ENCODE peak calls at places on chromosomes 3 and 15, in five cellular contexts. W, X, E, Z and D are unnamed samples.

GRCh38 chr3:179266701-179267211 is 15.8 kb upstream of the KCNMB3 start:
- DNase-seq in W (no peak), X (no peak), E (peak; percentile 77), Z (no peak), D (no peak)

GRCh38 chr15:75067123-75067854 is 43.9 kb downstream of the PPCDC start:
- DNase-seq in W (peak; percentile 56), X (no peak), E (peak; percentile 39), Z (peak; percentile 53), D (peak; percentile 35)

GRCh38 chr3:20405731-20406130 is 219.7 kb upstream of the SGO1 start:
- DNase-seq in W (peak; percentile 2), X (no peak), E (no peak), Z (peak; percentile 78), D (peak; percentile 67)

GRCh38 chr15:69815793-69816192 is 281.9 kb downstream of the TLE3 start:
- DNase-seq in W (no peak), X (no peak), E (no peak), Z (no peak), D (no peak)

GRCh38 chr3:98777801-98778220 is 14.7 kb downstream of the ST3GAL6 start:
- DNase-seq in W (peak; percentile 39), X (no peak), E (peak; percentile 41), Z (peak; percentile 74), D (peak; percentile 74)

GRCh38 chr3:97901327-97902295 is 70.6 kb downstream of the RIOX2 start:
- DNase-seq in W (peak; percentile 43), X (no peak), E (peak; percentile 29), Z (peak; percentile 2), D (peak; percentile 9)

GRCh38 chr3:45664558-45664957 is 24.6 kb upstream of the SACM1L start:
- DNase-seq in W (no peak), X (no peak), E (no peak), Z (no peak), D (no peak)

GRCh38 chr15:37695719-37696118 is 238.7 kb upstream of the TMCO5A start:
- DNase-seq in W (peak; percentile 2), X (no peak), E (no peak), Z (peak; percentile 61), D (peak; percentile 66)

GRCh38 chr3:162263596-162263995 is 767.0 kb downstream of the OTOL1 start:
- DNase-seq in W (no peak), X (no peak), E (no peak), Z (no peak), D (no peak)

GRCh38 chr15:83844742-83845141 is 190.8 kb downstream of the ADAMTSL3 start:
- DNase-seq in W (peak; percentile 46), X (no peak), E (no peak), Z (peak; percentile 32), D (peak; percentile 41)

GRCh38 chr3:136949146-136949545 is 8.6 kb upstream of the IL20RB start:
- DNase-seq in W (no peak), X (no peak), E (peak; percentile 63), Z (no peak), D (no peak)

GRCh38 chr3:169034401-169034800 is 629.1 kb downstream of the MECOM start:
- DNase-seq in W (no peak), X (no peak), E (no peak), Z (peak; percentile 77), D (peak; percentile 71)

GRCh38 chr3:69389520-69390248 is 3.8 kb upstream of the FRMD4B start:
- DNase-seq in W (no peak), X (no peak), E (peak; percentile 17), Z (no peak), D (no peak)

GRCh38 chr15:101521563-101521962 is 32.1 kb upstream of the PCSK6 start:
- DNase-seq in W (peak; percentile 40), X (no peak), E (no peak), Z (no peak), D (no peak)

GRCh38 chr15:68431037-68431791 is 749 bp downstream of the ITGA11 start:
- DNase-seq in W (no peak), X (peak; percentile 78), E (no peak), Z (peak; percentile 71), D (no peak)

GRCh38 chr3:119645813-119646212 is 14.6 kb downstream of the POPDC2 start:
- DNase-seq in W (no peak), X (no peak), E (no peak), Z (no peak), D (no peak)

GRCh38 chr3:11452988-11453847 is 181.0 kb downstream of the ATG7 start:
- DNase-seq in W (peak; percentile 84), X (no peak), E (peak; percentile 85), Z (peak; percentile 80), D (peak; percentile 73)

GRCh38 chr15:69340243-69340991 is 41.7 kb downstream of the PAQR5 start:
- DNase-seq in W (no peak), X (no peak), E (peak; percentile 81), Z (no peak), D (no peak)

GRCh38 chr3:123584284-123584987 is 417 bp downstream of the HACD2 start:
- DNase-seq in W (peak; percentile 32), X (no peak), E (no peak), Z (peak; percentile 66), D (no peak)

GRCh38 chr3:46538803-46539442 is 27.2 kb downstream of the LRRC2 start:
- DNase-seq in W (peak; percentile 53), X (no peak), E (peak; percentile 11), Z (peak; percentile 94), D (peak; percentile 77)

GRCh38 chr3:141427764-141428163 is 59.1 kb upstream of the RASA2 start:
- DNase-seq in W (no peak), X (peak; percentile 34), E (no peak), Z (no peak), D (no peak)

GRCh38 chr15:33584797-33585196 is 274.0 kb downstream of the RYR3 start:
- DNase-seq in W (no peak), X (no peak), E (no peak), Z (peak; percentile 83), D (peak; percentile 86)

GRCh38 chr3:29605845-29606244 is 325.0 kb downstream of the RBMS3 start:
- DNase-seq in W (peak; percentile 82), X (no peak), E (no peak), Z (peak; percentile 75), D (peak; percentile 70)

GRCh38 chr15:68318931-68319909 is 41.7 kb downstream of the FEM1B start:
- DNase-seq in W (no peak), X (peak; percentile 21), E (no peak), Z (no peak), D (no peak)

GRCh38 chr15:101014276-101014675 is 95.1 kb downstream of the LRRK1 start:
- DNase-seq in W (no peak), X (no peak), E (no peak), Z (no peak), D (no peak)

GRCh38 chr3:138803006-138803653 is 31.6 kb downstream of the PIK3CB start:
- DNase-seq in W (no peak), X (no peak), E (no peak), Z (no peak), D (no peak)

GRCh38 chr15:74203914-74204431 is 1.4 kb upstream of the STRA6 start:
- DNase-seq in W (peak; percentile 77), X (peak; percentile 85), E (no peak), Z (peak; percentile 59), D (peak; percentile 57)

GRCh38 chr3:112303811-112304325 is 9.9 kb upstream of the SLC9C1 start:
- DNase-seq in W (peak; percentile 24), X (peak; percentile 75), E (peak; percentile 53), Z (peak; percentile 42), D (peak; percentile 54)

GRCh38 chr3:13044496-13045244 is 28.6 kb downstream of the IQSEC1 start:
- DNase-seq in W (no peak), X (no peak), E (no peak), Z (no peak), D (no peak)
- H3K27ac ChIP-seq in W (no peak overlapping the region), X (peak overlapping the region; percentile 99), E (no peak overlapping the region), Z (no peak overlapping the region), D (no peak overlapping the region)

GRCh38 chr3:197709135-197709534 is 27.6 kb downstream of the RUBCN start:
- DNase-seq in W (no peak), X (no peak), E (no peak), Z (no peak), D (no peak)

GRCh38 chr3:197718904-197719303 is 17.8 kb downstream of the RUBCN start:
- DNase-seq in W (peak; percentile 86), X (no peak), E (peak; percentile 39), Z (peak; percentile 91), D (peak; percentile 67)

GRCh38 chr3:197714251-197714650 is 22.5 kb downstream of the RUBCN start:
- DNase-seq in W (no peak), X (no peak), E (no peak), Z (no peak), D (no peak)

GRCh38 chr3:197711973-197712707 is 24.6 kb downstream of the RUBCN start:
- DNase-seq in W (peak; percentile 98), X (peak; percentile 88), E (peak; percentile 98), Z (peak; percentile 99), D (peak; percentile 96)

DNA sequence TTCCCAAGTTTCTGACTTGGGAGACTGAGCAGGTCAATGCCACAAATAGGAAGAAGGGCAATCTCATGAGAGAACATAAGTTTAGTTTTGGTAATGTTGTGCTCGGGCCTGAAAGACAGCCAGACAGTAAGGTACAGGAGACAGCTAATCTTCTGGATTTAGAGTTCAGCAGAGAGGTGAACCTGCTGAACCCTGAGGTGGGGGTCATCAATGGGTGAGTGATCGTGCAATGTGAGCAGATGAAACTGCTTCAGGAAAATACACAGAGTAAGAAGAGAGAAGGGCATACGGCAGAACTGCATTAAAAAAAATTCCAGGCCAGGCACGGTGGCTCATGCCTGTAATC is 23.3 kb downstream of the RUBCN start:
- DNase-seq in W (no peak), X (no peak), E (no peak), Z (no peak), D (no peak)
- H3K4me3 ChIP-seq in W (no peak overlapping the region), X (no peak overlapping the region), E (no peak overlapping the region), Z (no peak overlapping the region), D (no peak overlapping the region)

GRCh38 chr15:41928637-41929620 is 35.1 kb upstream of the SPTBN5 start:
- DNase-seq in W (peak; percentile 65), X (no peak), E (no peak), Z (no peak), D (no peak)
- H3K9ac ChIP-seq in W (peak overlapping the region; percentile 46), X (no peak overlapping the region), E (peak overlapping the region; percentile 46), Z (peak overlapping the region; percentile 41), D (no peak overlapping the region)

GRCh38 chr3:186138272-186138981 is 29.5 kb upstream of the ETV5 start:
- DNase-seq in W (no peak), X (peak; percentile 18), E (no peak), Z (no peak), D (no peak)
- H3K27ac ChIP-seq in W (no peak overlapping the region), X (no peak overlapping the region), E (no peak overlapping the region), Z (no peak overlapping the region), D (no peak overlapping the region)

GRCh38 chr3:144032531-144033234 is 61.1 kb downstream of the DIPK2A start:
- DNase-seq in W (no peak), X (no peak), E (no peak), Z (no peak), D (no peak)
- H3K4me3 ChIP-seq in W (no peak overlapping the region), X (no peak overlapping the region), E (no peak overlapping the region), Z (no peak overlapping the region), D (no peak overlapping the region)

DNA sequence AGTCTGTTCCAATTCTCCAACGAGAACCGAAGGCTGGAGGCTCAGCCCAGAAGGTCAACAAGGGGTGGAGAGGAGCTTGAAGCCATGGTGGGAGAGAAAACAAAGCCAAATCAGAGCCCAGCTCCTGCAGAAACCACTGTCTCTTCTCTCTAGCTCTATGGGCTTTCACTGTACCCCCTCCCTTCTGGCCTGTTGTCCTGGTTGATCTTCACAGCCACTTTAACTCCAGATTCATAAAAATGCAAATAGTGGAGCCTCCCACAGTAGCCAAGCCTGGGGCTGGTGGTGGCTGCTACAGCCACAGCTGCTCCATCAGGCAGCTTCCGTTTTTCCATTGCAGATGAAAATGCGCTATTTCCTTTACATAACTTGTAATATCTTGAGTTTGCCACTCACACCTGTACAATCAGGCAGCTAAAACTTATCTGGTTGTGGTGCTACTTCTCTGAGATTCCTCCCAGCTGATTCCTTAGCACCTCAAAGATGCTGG is 20.7 kb upstream of the CAV3 start:
- DNase-seq in W (no peak), X (no peak), E (no peak), Z (no peak), D (no peak)
- H3K9ac ChIP-seq in W (no peak overlapping the region), X (no peak overlapping the region), E (no peak overlapping the region), Z (no peak overlapping the region), D (no peak overlapping the region)